ENCODE peak calls at places on chromosome 16, in six cellular contexts. S, P, G, Q, A and N are unnamed samples.
A peak's percentile ranks its signal among the peaks of the same experiment; 100 is the strongest.

GRCh38 chr16:58684001-58684353 is 593 bp downstream of the SLC38A7 start:
- DNase-seq in P (no peak), G (no peak), Q (no peak), A (peak; percentile 27), S (no peak), N (no peak)

GRCh38 chr16:70746708-70747424 is 54.1 kb downstream of the VAC14 start:
- DNase-seq in Q (no peak), A (peak; percentile 96), P (no peak), S (peak; percentile 85), G (peak; percentile 56), N (peak; percentile 61)

GRCh38 chr16:17382514-17382913 is 88.2 kb downstream of the XYLT1 start:
- DNase-seq in Q (no peak), P (no peak), G (no peak), S (no peak), A (no peak), N (no peak)

GRCh38 chr16:78220571-78220970 is 121.1 kb downstream of the WWOX start:
- DNase-seq in S (no peak), P (no peak), Q (no peak), G (no peak), A (no peak), N (no peak)

GRCh38 chr16:27721548-27722265 is 171.8 kb downstream of the KATNIP start:
- DNase-seq in P (no peak), A (peak; percentile 97), G (no peak), Q (no peak), S (peak; percentile 34), N (no peak)

GRCh38 chr16:64196444-64196843 is 925.4 kb downstream of the CDH11 start:
- DNase-seq in Q (no peak), G (peak; percentile 29), S (no peak), P (no peak), A (peak; percentile 40), N (no peak)

GRCh38 chr16:77387810-77388209 is 47.0 kb downstream of the ADAMTS18 start:
- DNase-seq in P (no peak), G (no peak), A (no peak), Q (no peak), S (no peak), N (no peak)

GRCh38 chr16:53991181-53992056 is 287.5 kb downstream of the FTO start:
- DNase-seq in Q (no peak), S (peak; percentile 29), A (peak; percentile 45), P (no peak), G (no peak), N (peak; percentile 59)

GRCh38 chr16:21603920-21604319 is 4.5 kb downstream of the METTL9 start:
- DNase-seq in A (peak; percentile 63), S (no peak), Q (no peak), G (no peak), P (peak; percentile 90), N (no peak)

GRCh38 chr16:78669994-78670393 is 570.5 kb downstream of the WWOX start:
- DNase-seq in P (no peak), A (peak; percentile 74), S (no peak), Q (no peak), G (no peak), N (no peak)

GRCh38 chr16:1042076-1042744 is 30.3 kb upstream of the SSTR5 start:
- DNase-seq in A (no peak), G (no peak), Q (no peak), P (no peak), S (no peak), N (no peak)

GRCh38 chr16:46857261-46857962 is 26.4 kb upstream of the C16orf87 start:
- DNase-seq in G (no peak), Q (no peak), A (peak; percentile 73), P (peak; percentile 38), S (no peak), N (peak; percentile 34)

GRCh38 chr16:71846443-71846842 is 667 bp downstream of the ATXN1L start:
- DNase-seq in A (peak; percentile 21), P (no peak), G (no peak), S (no peak), Q (no peak), N (no peak)

GRCh38 chr16:75059411-75059810 is 57.2 kb downstream of the LDHD start:
- DNase-seq in A (no peak), P (no peak), S (no peak), G (no peak), Q (no peak), N (no peak)

GRCh38 chr16:72876221-72876620 is 171.7 kb downstream of the ZFHX3 start:
- DNase-seq in G (peak; percentile 61), Q (no peak), S (peak; percentile 32), A (peak; percentile 85), P (no peak), N (peak; percentile 81)

GRCh38 chr16:57069053-57069452 is 23.3 kb upstream of the CPNE2 start:
- DNase-seq in P (no peak), G (no peak), A (no peak), S (no peak), Q (no peak), N (no peak)
- TF ChIP-seq CTCF in P (no peak), G (no peak), A (no peak), S (no peak), Q (no peak), N (no peak)

GRCh38 chr16:66274335-66275110 is 92.0 kb upstream of the CDH5 start:
- DNase-seq in S (no peak), P (no peak), A (peak; percentile 44), Q (no peak), G (no peak), N (no peak)
- TF ChIP-seq CTCF in S (no peak), P (peak; percentile 8), A (peak; percentile 30), Q (peak; percentile 33), G (no peak), N (peak; percentile 27)

DNA sequence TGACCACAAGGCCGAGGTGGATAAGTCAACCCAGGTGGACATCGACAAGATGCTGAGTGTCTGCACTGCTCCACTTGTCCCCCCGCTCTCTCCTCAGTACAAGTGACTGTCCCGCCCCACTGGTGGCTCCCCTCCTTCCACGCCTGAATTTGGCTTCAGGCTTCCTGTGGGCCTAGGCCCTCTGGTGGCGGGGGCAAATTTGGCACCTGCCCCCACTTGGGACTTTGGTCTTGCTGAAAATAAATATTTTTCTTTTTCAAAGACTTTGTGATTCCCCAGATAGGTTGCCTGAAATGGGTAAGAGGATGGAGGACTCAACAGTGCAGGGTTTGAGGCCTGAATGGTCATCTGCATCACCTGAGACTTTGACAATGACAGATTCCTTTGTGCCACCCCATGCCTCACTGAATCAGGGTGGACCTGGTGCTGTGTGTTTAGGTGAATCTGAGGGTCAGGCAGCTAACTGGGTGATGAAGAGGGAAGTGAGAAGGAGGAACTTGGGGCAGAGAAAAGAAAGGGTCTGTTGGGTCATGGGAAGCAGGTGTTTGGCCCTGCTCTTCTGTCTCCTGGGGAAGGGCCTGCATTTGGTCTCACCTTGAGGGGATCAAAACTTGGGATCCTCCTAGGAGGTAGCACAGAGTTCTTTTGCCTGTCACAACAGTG is 2.0 kb downstream of the C16orf86 start:
- DNase-seq in G (no peak), P (no peak), A (no peak), Q (no peak), S (no peak), N (no peak)
- TF ChIP-seq CTCF in G (no peak), P (peak; percentile 9), A (peak; percentile 22), Q (no peak), S (no peak), N (peak; percentile 15)

GRCh38 chr16:23432176-23433128 is 20.5 kb downstream of the COG7 start:
- DNase-seq in Q (no peak), S (no peak), A (no peak), P (no peak), G (no peak), N (no peak)
- TF ChIP-seq CTCF in Q (peak; percentile 26), S (peak; percentile 28), A (no peak), P (no peak), G (no peak), N (peak; percentile 55)

GRCh38 chr16:4802659-4803287 is 340 bp upstream of the ROGDI start:
- DNase-seq in S (peak; percentile 93), A (peak; percentile 87), G (peak; percentile 37), Q (peak; percentile 43), P (peak; percentile 95), N (peak; percentile 82)
- TF ChIP-seq CTCF in S (peak; percentile 64), A (no peak), G (no peak), Q (peak; percentile 30), P (no peak), N (no peak)

DNA sequence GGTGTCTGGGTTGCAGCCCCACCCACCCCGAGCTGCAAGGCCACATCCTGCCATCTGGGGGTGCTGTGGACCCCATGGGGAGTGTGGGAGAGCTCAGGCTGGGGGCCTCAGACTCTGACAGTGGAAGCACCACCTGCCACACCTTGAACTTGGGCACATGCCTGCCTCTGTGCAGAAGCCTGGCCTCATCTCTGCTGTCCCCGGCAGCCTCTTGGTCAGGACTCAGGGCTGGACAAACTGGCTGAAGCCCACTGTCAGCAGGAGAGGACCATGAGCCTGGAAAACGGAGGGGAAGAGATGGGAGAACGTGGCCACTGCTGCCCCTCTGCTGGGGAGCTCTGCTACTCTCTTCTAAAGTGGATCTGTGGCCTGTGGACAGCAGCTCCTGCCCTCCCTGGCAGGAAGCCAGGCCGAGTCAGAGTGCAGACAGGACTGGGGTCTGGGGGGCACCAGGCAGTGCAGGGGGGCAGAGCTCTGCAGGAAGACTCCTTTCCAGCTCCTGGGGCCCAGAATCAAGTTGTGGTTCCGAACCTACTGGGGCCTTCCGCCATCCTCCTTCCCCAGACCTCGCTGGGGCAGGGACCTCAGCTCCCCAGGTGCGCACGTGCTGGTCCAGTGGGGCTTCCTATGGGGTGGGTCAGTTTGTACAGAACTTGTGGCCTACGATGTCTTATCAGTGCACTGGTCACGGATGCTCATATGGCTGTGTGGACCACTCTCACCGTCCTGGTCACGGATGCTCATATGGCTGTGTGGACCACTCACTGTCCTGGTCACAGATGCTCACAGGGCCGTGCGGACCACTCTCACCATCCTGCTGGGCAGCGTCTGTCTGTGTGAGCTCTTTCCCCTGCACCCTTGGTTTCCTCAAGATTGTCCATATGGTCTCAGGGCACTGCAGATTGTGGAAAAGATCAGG is 207.7 kb downstream of the LAT start:
- DNase-seq in Q (no peak), P (peak; percentile 33), S (no peak), G (no peak), A (no peak), N (no peak)
- TF ChIP-seq CTCF in Q (no peak), P (peak; percentile 56), S (no peak), G (peak; percentile 8), A (peak; percentile 23), N (no peak)

GRCh38 chr16:69143116-69143515 is 10.7 kb downstream of the UTP4 start:
- DNase-seq in G (no peak), Q (no peak), A (no peak), S (no peak), P (peak; percentile 33), N (no peak)
- TF ChIP-seq CTCF in G (no peak), Q (no peak), A (no peak), S (no peak), P (peak; percentile 46), N (no peak)

GRCh38 chr16:30395155-30395991 is at the start of gene ZNF48:
- DNase-seq in P (peak; percentile 92), Q (no peak), A (peak; percentile 73), S (peak; percentile 88), G (peak; percentile 21), N (peak; percentile 77)
- TF ChIP-seq CTCF in P (peak; percentile 64), Q (no peak), A (no peak), S (peak; percentile 55), G (peak; percentile 24), N (peak; percentile 9)